ENCODE peak calls at places on chromosomes 6 and 20, in eight cellular contexts. C is astrocyte of the spinal cord; H is activated gamma-delta T cell treated with Interleukin-2 at 50 U/mL for 16 hours; M is activated T-helper 1 cell treated with Interleukin-2 at 50 U/mL for 16 hours; S is CD4-positive, alpha-beta T cell; O is stimulated activated CD8-positive, alpha-beta memory T cell treated with anti-CD3 and anti-CD28 coated beads, Interleukin-4, amount 100 ng/mL, for 4 hours; T is central memory CD4-positive, alpha-beta T cell; P is amygdala. Q is an unnamed sample.

GRCh38 chr6:54133186-54133585 is 21.9 kb downstream of the MLIP start:
- DNase-seq in H (no peak), C (no peak), T (no peak), S (no peak), P (no peak), O (no peak), M (no peak), Q (no peak)

GRCh38 chr20:24063100-24063499 is 74.5 kb upstream of the GGTLC1 start:
- DNase-seq in S (no peak), O (no peak), M (no peak), T (no peak), H (no peak), C (no peak), P (no peak), Q (no peak)

GRCh38 chr6:143629104-143630080 is 48.4 kb upstream of the PHACTR2 start:
- DNase-seq in C (no peak), O (no peak), P (no peak), S (no peak), T (no peak), M (no peak), H (no peak), Q (no peak)

GRCh38 chr6:100657678-100658330 is 193.1 kb upstream of the SIM1 start:
- DNase-seq in O (no peak), H (no peak), S (no peak), T (no peak), C (peak; percentile 14), M (no peak), P (no peak), Q (no peak)

GRCh38 chr6:79038061-79038460 is 40.0 kb downstream of the PHIP start:
- DNase-seq in H (no peak), S (no peak), T (no peak), C (no peak), O (no peak), M (no peak), P (no peak), Q (no peak)

GRCh38 chr6:5151955-5152401 is 66.8 kb downstream of the PPP1R3G start:
- DNase-seq in C (peak; percentile 61), O (no peak), M (no peak), H (no peak), T (no peak), P (peak; percentile 31), S (no peak), Q (no peak)

GRCh38 chr6:169173532-169174268 is 79.9 kb downstream of the THBS2 start:
- DNase-seq in T (no peak), M (no peak), H (no peak), P (no peak), S (no peak), O (no peak), C (no peak), Q (no peak)

GRCh38 chr6:35363293-35363750 is 21.0 kb downstream of the PPARD start:
- DNase-seq in T (no peak), O (no peak), S (no peak), C (peak; percentile 68), M (no peak), H (no peak), P (no peak), Q (no peak)

GRCh38 chr6:136494710-136495109 is 55.5 kb downstream of the MAP7 start:
- DNase-seq in O (no peak), C (no peak), H (no peak), T (no peak), P (no peak), S (no peak), M (no peak), Q (no peak)

GRCh38 chr6:29530671-29531310 is 28.7 kb downstream of the UBD start:
- DNase-seq in H (no peak), C (no peak), S (no peak), O (no peak), M (no peak), P (no peak), T (no peak), Q (no peak)

GRCh38 chr6:137389150-137389664 is 105.0 kb downstream of the OLIG3 start:
- DNase-seq in P (no peak), H (peak; percentile 77), S (peak; percentile 10), M (peak; percentile 52), O (peak; percentile 28), T (peak; percentile 73), C (no peak), Q (peak; percentile 50)

GRCh38 chr20:35575958-35576357 is 34.1 kb downstream of the ERGIC3 start:
- DNase-seq in H (no peak), O (no peak), C (no peak), M (no peak), P (no peak), S (no peak), T (no peak), Q (no peak)

GRCh38 chr6:148525453-148525852 is 182.8 kb downstream of the SASH1 start:
- DNase-seq in M (no peak), S (no peak), T (no peak), P (no peak), H (no peak), C (peak; percentile 90), O (no peak), Q (no peak)

GRCh38 chr6:80477591-80478370 is 371.3 kb downstream of the BCKDHB start:
- DNase-seq in H (no peak), T (no peak), M (no peak), P (no peak), O (no peak), C (peak; percentile 22), S (no peak), Q (no peak)

GRCh38 chr6:142452993-142453392 is 151.2 kb downstream of the ADGRG6 start:
- DNase-seq in O (no peak), H (no peak), T (no peak), M (no peak), S (no peak), P (no peak), C (no peak), Q (no peak)

GRCh38 chr20:9241232-9241692 is 172.4 kb downstream of the PLCB4 start:
- DNase-seq in C (peak; percentile 90), M (no peak), O (no peak), H (no peak), T (no peak), P (no peak), S (no peak), Q (no peak)

GRCh38 chr6:135535989-135536414 is 38.5 kb upstream of the AHI1 start:
- DNase-seq in P (no peak), S (no peak), O (no peak), C (peak; percentile 92), M (no peak), T (peak; percentile 14), H (peak; percentile 10), Q (no peak)

GRCh38 chr20:61797200-61797599 is 268.5 kb downstream of the TAF4 start:
- DNase-seq in M (no peak), S (no peak), T (no peak), P (no peak), H (no peak), O (no peak), C (peak; percentile 22), Q (no peak)

GRCh38 chr6:110357298-110357695 is 852 bp downstream of the METTL24 start:
- DNase-seq in O (no peak), S (no peak), C (no peak), H (no peak), P (no peak), T (no peak), M (no peak), Q (no peak)

GRCh38 chr6:116971959-116972358 is 94.9 kb downstream of the RFX6 start:
- DNase-seq in H (no peak), M (no peak), P (no peak), O (no peak), C (peak; percentile 50), T (peak; percentile 0), S (no peak), Q (no peak)

GRCh38 chr6:96621983-96622382 is 59.1 kb downstream of the FHL5 start:
- DNase-seq in P (no peak), T (no peak), S (no peak), M (no peak), O (no peak), C (no peak), H (no peak), Q (no peak)

GRCh38 chr6:20038805-20039204 is 173.5 kb downstream of the MBOAT1 start:
- DNase-seq in P (peak; percentile 7), T (no peak), H (no peak), M (no peak), S (no peak), O (no peak), C (no peak), Q (no peak)

GRCh38 chr20:41141153-41141815 is 3.9 kb downstream of the PLCG1 start:
- DNase-seq in P (no peak), O (no peak), C (peak; percentile 56), T (no peak), M (no peak), H (no peak), S (no peak), Q (no peak)

GRCh38 chr6:15855311-15855710 is 192.5 kb upstream of the DTNBP1 start:
- DNase-seq in P (no peak), C (no peak), H (no peak), S (no peak), M (no peak), T (no peak), O (no peak), Q (no peak)

GRCh38 chr20:24634855-24635254 is 165.4 kb downstream of the SYNDIG1 start:
- DNase-seq in C (peak; percentile 89), T (no peak), S (no peak), P (peak; percentile 61), O (no peak), M (no peak), H (no peak), Q (no peak)

GRCh38 chr20:36703530-36703929 is 42.4 kb downstream of the NDRG3 start:
- DNase-seq in T (no peak), S (no peak), P (no peak), C (no peak), O (no peak), M (no peak), H (no peak), Q (no peak)

GRCh38 chr6:157479464-157480303 is 98.7 kb downstream of the ZDHHC14 start:
- DNase-seq in P (no peak), O (no peak), S (no peak), T (no peak), H (no peak), C (no peak), M (no peak), Q (no peak)

GRCh38 chr6:34229877-34230276 is 6.8 kb upstream of the HMGA1 start:
- DNase-seq in P (no peak), H (no peak), T (no peak), M (no peak), S (no peak), O (no peak), C (no peak), Q (no peak)

GRCh38 chr6:119205911-119206617 is 127.6 kb upstream of the FAM184A start:
- DNase-seq in O (no peak), P (no peak), S (no peak), C (no peak), T (no peak), H (no peak), M (no peak), Q (no peak)

GRCh38 chr6:152496731-152497130 is 140.4 kb downstream of the SYNE1 start:
- DNase-seq in P (no peak), H (no peak), T (no peak), C (no peak), S (no peak), M (no peak), O (no peak), Q (no peak)

GRCh38 chr6:41558033-41558807 is 12.0 kb downstream of the FOXP4 start:
- DNase-seq in P (no peak), C (no peak), T (no peak), O (no peak), S (no peak), M (no peak), H (no peak), Q (no peak)

GRCh38 chr6:26215200-26216014 is 128.2 kb downstream of the HFE start:
- DNase-seq in M (no peak), O (no peak), C (peak; percentile 43), T (peak; percentile 50), P (no peak), S (no peak), H (no peak), Q (no peak)

GRCh38 chr6:44858998-44859397 is 469.1 kb upstream of the RUNX2 start:
- DNase-seq in P (no peak), T (no peak), O (no peak), C (peak; percentile 29), S (no peak), H (no peak), M (no peak), Q (no peak)

GRCh38 chr6:11921017-11921438 is 91.1 kb upstream of the HIVEP1 start:
- DNase-seq in T (no peak), O (no peak), C (peak; percentile 91), S (no peak), M (no peak), P (no peak), H (no peak), Q (no peak)